ENCODE peak calls at places on chromosomes 3 and 15, in four cellular contexts. P, X, C and N are unnamed samples.

GRCh38 chr3:111910806-111911205 is 51.7 kb downstream of the PHLDB2 start:
- DNase-seq in P (no peak), X (no peak), C (no peak), N (no peak)

GRCh38 chr3:65490132-65490531 is 548.6 kb downstream of the MAGI1 start:
- DNase-seq in P (no peak), X (no peak), C (no peak), N (no peak)

GRCh38 chr3:49119439-49119838 is 1.2 kb downstream of the USP19 start:
- DNase-seq in P (no peak), X (no peak), C (no peak), N (no peak)

GRCh38 chr3:150315711-150316110 is 92.4 kb upstream of the TSC22D2 start:
- DNase-seq in P (no peak), X (no peak), C (no peak), N (no peak)

GRCh38 chr15:94322141-94322540 is 90.8 kb downstream of the MCTP2 start:
- DNase-seq in P (no peak), X (no peak), C (no peak), N (no peak)

GRCh38 chr3:192802957-192803899 is 75.9 kb upstream of the FGF12 start:
- DNase-seq in P (no peak), X (no peak), C (no peak), N (no peak)

GRCh38 chr3:66468016-66468735 is 32.6 kb downstream of the LRIG1 start:
- DNase-seq in P (no peak), X (no peak), C (no peak), N (no peak)

GRCh38 chr3:63857311-63857710 is 6.3 kb downstream of the THOC7 start:
- DNase-seq in P (no peak), X (no peak), C (no peak), N (no peak)

GRCh38 chr3:114597012-114597411 is 303.2 kb downstream of the TIGIT start:
- DNase-seq in P (no peak), X (no peak), C (no peak), N (no peak)

GRCh38 chr3:184815046-184815930 is 3.3 kb downstream of the VPS8 start:
- DNase-seq in P (no peak), X (no peak), C (no peak), N (no peak)

GRCh38 chr3:31064021-31064420 is 169.6 kb upstream of the GADL1 start:
- DNase-seq in P (no peak), X (no peak), C (no peak), N (no peak)

GRCh38 chr3:27166888-27167287 is 202.3 kb downstream of the NEK10 start:
- DNase-seq in P (no peak), X (no peak), C (no peak), N (no peak)

GRCh38 chr3:197454014-197454413 is 101.8 kb downstream of the BDH1 start:
- DNase-seq in P (no peak), X (no peak), C (no peak), N (no peak)

GRCh38 chr3:167938516-167938915 is 157.2 kb downstream of the GOLIM4 start:
- DNase-seq in P (no peak), X (no peak), C (no peak), N (no peak)

GRCh38 chr3:182400838-182401237 is 392.5 kb upstream of the ATP11B start:
- DNase-seq in P (no peak), X (no peak), C (no peak), N (no peak)

GRCh38 chr3:27202959-27203358 is 166.2 kb downstream of the NEK10 start:
- DNase-seq in P (no peak), X (no peak), C (no peak), N (no peak)

GRCh38 chr15:60006203-60006782 is 2.2 kb downstream of the FOXB1 start:
- DNase-seq in P (no peak), X (peak; percentile 49), C (no peak), N (peak; percentile 87)

GRCh38 chr15:37133619-37134018 is 33.3 kb upstream of the MEIS2 start:
- DNase-seq in P (no peak), X (no peak), C (no peak), N (no peak)